ENCODE peak calls at places on chromosomes 5 and 9, in four cellular contexts. E, Y, F and K are unnamed samples.

GRCh38 chr5:171644536-171644935 is 141.1 kb upstream of the SMIM23 start:
- DNase-seq in Y (no peak), F (no peak), E (no peak), K (peak; percentile 90)

GRCh38 chr9:131676431-131676972 is 63.4 kb downstream of the RAPGEF1 start:
- DNase-seq in F (no peak), E (peak; percentile 59), Y (no peak), K (no peak)

GRCh38 chr5:146291421-146292074 is 47.1 kb upstream of the POU4F3 start:
- DNase-seq in E (no peak), F (no peak), Y (peak; percentile 75), K (no peak)

GRCh38 chr9:131469951-131470350 is 32.8 kb upstream of the POMT1 start:
- DNase-seq in E (no peak), Y (no peak), F (peak; percentile 32), K (no peak)

GRCh38 chr9:104087894-104088293 is 6.2 kb upstream of the SMC2 start:
- DNase-seq in Y (no peak), F (no peak), E (no peak), K (no peak)

GRCh38 chr5:178642351-178642909 is 15.6 kb upstream of the CLK4 start:
- DNase-seq in Y (peak; percentile 93), E (no peak), F (no peak), K (no peak)

GRCh38 chr9:134670042-134670525 is 28.5 kb downstream of the COL5A1 start:
- DNase-seq in Y (peak; percentile 95), F (no peak), E (no peak), K (no peak)

GRCh38 chr5:82657036-82657699 is 379.0 kb upstream of the RPS23 start:
- DNase-seq in F (no peak), Y (no peak), E (no peak), K (no peak)

GRCh38 chr5:79612667-79613190 is 488 bp downstream of the TENT2 start:
- DNase-seq in F (no peak), E (no peak), Y (no peak), K (no peak)

GRCh38 chr9:124389146-124389939 is 25.9 kb downstream of the PSMB7 start:
- DNase-seq in Y (no peak), E (no peak), F (no peak), K (no peak)

GRCh38 chr9:133351908-133352634 is 4.1 kb downstream of the RPL7A start:
- DNase-seq in E (no peak), Y (peak; percentile 79), F (no peak), K (no peak)

GRCh38 chr5:142938201-142938600 is 168.0 kb downstream of the ARHGAP26 start:
- DNase-seq in Y (no peak), F (no peak), E (no peak), K (no peak)

GRCh38 chr5:6181147-6181729 is 197.1 kb downstream of the MED10 start:
- DNase-seq in F (no peak), Y (no peak), E (no peak), K (no peak)

GRCh38 chr5:95957804-95958203 is 3.8 kb downstream of the ELL2 start:
- DNase-seq in F (no peak), E (no peak), Y (no peak), K (no peak)

GRCh38 chr5:159893020-159893695 is 23.1 kb upstream of the ADRA1B start:
- DNase-seq in F (no peak), Y (no peak), E (no peak), K (no peak)

GRCh38 chr5:133247881-133248642 is 196.2 kb downstream of the HSPA4 start:
- DNase-seq in Y (peak; percentile 69), F (no peak), E (no peak), K (no peak)

GRCh38 chr9:136697146-136697820 is 10.0 kb upstream of the AGPAT2 start:
- DNase-seq in E (no peak), F (peak; percentile 63), Y (no peak), K (no peak)

GRCh38 chr9:126788046-126788445 is 16.8 kb upstream of the ZBTB43 start:
- DNase-seq in F (no peak), E (no peak), Y (peak; percentile 64), K (no peak)

GRCh38 chr5:54573783-54574485 is 56.4 kb downstream of the SNX18 start:
- DNase-seq in E (no peak), F (no peak), Y (no peak), K (no peak)

GRCh38 chr9:131116281-131117101 is 8.9 kb upstream of the NUP214 start:
- DNase-seq in E (no peak), F (no peak), Y (no peak), K (no peak)

GRCh38 chr9:107833295-107833694 is 343.7 kb upstream of the KLF4 start:
- DNase-seq in F (no peak), Y (peak; percentile 21), E (no peak), K (no peak)

GRCh38 chr9:9004844-9005243 is 1205.3 kb upstream of the DMAC1 start:
- DNase-seq in Y (no peak), F (no peak), E (no peak), K (no peak)

GRCh38 chr5:7904170-7904569 is 35.2 kb downstream of the MTRR start:
- DNase-seq in F (no peak), Y (peak; percentile 83), E (no peak), K (no peak)

GRCh38 chr9:131678499-131679111 is 61.3 kb downstream of the RAPGEF1 start:
- DNase-seq in F (no peak), Y (peak; percentile 92), E (peak; percentile 73), K (peak; percentile 73)

GRCh38 chr9:72856985-72857631 is 95.7 kb downstream of the ALDH1A1 start:
- DNase-seq in E (no peak), Y (peak; percentile 86), F (no peak), K (no peak)

GRCh38 chr9:841371-842209 is at the start of gene DMRT1:
- DNase-seq in Y (no peak), E (no peak), F (no peak), K (no peak)

GRCh38 chr9:70403166-70403565 is 11.3 kb downstream of the KLF9 start:
- DNase-seq in E (no peak), F (no peak), Y (no peak), K (no peak)

GRCh38 chr9:36306481-36307306 is 48.4 kb upstream of the GNE start:
- DNase-seq in F (no peak), E (no peak), Y (peak; percentile 47), K (no peak)

GRCh38 chr5:111930407-111930806 is 173.4 kb upstream of the NREP start:
- DNase-seq in E (no peak), F (no peak), Y (peak; percentile 33), K (no peak)

GRCh38 chr9:37104183-37104889 is 16.0 kb upstream of the ZCCHC7 start:
- DNase-seq in E (no peak), F (no peak), Y (peak; percentile 90), K (no peak)

DNA sequence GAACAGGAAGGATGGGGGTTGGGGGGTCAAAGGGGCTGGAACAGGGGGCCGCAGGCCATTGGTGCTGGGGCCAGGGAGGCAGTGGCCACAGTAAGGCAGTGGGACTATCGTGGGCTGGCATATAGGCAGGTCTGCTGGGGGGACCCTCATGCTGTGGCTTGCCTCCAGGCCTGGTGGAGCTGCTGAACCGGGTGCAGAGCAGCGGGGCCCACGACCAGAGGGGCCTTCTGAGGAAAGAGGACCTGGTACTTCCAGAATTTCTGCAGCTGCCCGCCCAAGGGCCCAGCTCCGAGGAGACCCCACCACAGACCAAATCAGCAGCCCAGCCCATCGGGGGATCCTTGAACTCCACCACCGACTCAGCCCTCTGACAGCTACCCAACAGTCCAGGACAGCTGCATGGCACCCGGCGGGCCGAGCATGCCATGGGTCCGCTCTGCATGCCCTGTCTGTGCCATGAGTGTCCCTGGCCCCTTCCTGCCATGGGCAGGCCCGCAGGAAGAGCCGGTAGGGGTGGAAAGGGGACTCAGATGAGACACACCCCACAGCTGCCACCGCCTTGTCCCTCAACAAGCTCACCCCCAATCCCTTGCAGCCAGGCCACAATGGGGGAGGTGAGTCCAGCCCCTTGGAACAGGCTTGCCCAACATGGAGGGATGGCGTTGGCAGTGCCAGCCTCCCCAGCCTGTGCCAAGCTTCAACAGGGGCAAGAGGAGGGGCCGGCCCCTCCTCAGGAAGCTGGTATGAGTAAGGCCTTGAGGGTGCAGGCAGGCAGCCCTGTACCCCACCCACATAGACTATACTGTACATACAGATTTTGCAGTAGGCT is 12.3 kb upstream of the SLC34A1 start:
- DNase-seq in F (no peak), E (no peak), Y (no peak), K (no peak)
- H3K4me3 ChIP-seq in F (no peak overlapping the region), E (peak overlapping the region; percentile 32), Y (no peak overlapping the region), K (no peak overlapping the region)

DNA sequence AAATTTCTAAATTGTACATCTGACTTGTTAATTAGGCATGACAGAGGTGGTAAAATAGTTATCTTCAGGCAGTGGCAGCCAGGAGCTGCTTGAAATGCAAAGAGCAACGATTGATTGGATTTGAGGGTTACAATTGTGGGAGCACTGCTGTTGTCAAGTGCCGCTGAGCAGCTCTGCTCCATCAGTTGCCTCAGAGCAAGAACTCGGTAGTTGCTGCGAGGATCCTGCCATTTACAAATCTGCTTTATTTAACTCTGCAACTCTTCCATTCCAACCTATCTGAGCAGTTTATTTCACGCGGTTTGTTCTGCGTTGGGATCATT is 12.6 kb downstream of the PBX3 start:
- DNase-seq in Y (peak; percentile 35), F (no peak), E (no peak), K (peak; percentile 49)
- H3K4me3 ChIP-seq in Y (peak overlapping the region; percentile 40), F (no peak overlapping the region), E (no peak overlapping the region), K (peak overlapping the region; percentile 61)

DNA sequence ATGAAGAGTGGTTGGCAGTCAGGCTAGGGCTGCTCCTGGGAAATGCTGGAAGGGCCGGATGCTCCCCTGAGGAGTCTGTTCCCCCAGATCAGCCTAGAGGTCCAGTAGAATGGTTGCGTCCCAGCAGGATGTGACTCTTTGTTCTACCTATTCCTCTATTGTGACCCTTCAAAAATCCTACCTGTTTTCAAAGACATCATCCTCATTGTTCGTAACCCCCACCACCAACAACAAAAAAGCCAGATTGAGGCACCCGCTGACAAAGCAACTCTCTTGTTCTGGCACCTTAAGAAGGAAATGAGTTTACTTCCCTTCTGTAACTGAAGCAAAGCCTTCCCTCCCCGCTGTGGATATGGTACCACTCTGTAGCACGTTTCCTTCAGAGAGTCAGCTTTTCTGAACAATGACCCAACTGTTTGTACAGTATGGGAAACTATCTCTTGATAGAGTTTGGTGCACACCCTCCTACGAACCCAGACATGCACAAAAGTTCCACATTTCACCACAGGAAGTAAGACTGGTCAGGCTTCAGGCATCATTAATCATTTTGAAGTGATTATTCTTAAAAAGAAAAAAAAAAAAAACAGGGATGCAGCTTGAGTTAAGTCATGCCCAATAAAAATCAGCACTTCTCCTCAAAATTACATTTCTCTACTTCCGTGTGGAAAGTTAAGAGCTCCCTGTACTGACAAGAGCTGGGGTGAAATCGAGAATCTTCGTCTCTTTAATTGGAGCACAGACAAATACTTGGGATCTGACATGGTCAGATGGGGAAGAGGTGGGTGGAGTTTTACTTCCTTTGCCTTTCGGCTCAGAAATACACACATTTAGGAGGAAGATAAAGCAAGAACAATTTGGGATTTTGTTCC is 207.0 kb downstream of the ENC1 start:
- DNase-seq in E (no peak), F (no peak), Y (peak; percentile 25), K (no peak)
- H3K4me3 ChIP-seq in E (no peak overlapping the region), F (no peak overlapping the region), Y (peak overlapping the region; percentile 21), K (no peak overlapping the region)

DNA sequence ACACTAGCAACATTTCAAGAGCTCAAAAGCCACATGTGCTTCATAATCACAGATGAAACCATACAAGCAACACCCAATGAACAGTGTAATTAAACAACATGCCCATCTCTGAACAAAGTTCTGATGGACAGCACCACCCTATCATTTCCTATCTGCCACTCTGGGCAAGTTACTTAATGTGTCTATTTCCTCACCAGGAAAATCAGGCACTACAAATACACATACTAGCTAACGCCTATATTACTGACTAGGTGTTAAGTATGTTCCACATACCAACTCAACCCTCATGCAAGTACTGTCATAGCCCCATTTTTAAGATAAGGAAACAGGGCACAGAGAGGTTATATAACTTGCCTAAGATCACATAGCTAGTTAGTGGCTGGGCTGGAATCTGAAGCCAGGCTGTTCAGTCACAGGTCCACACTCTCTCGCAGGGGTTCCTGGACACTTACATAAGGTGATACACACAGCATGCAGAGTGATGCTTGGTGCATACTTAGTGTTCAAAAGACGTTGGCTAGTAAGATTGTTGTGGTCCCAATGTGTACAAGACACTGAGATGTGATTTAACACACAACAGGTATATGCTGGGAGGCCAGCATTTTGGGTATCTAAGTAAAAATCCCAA is 24.2 kb downstream of the CORO2A start:
- DNase-seq in Y (no peak), E (no peak), F (no peak), K (no peak)
- H3K4me3 ChIP-seq in Y (no peak overlapping the region), E (peak overlapping the region; percentile 6), F (no peak overlapping the region), K (no peak overlapping the region)